ENCODE peak calls at places on chromosomes 4 and X, in six cellular contexts. P is activated CD8-positive, alpha-beta memory T cell treated with anti-CD3 and anti-CD28 coated beads for 1 hour; F is pons; M is progenitor cell of endocrine pancreas; H is GM12864; U is mesothelial cell of epicardium. Y is an unnamed sample.
A peak's percentile ranks its signal among the peaks of the same experiment; 100 is the strongest.

GRCh38 chr4:25857403-25857802 is 5.4 kb downstream of the SEL1L3 start:
- DNase-seq in P (no peak), F (no peak), M (no peak), H (no peak), U (no peak), Y (no peak)

GRCh38 chr4:186855111-186855510 is 131.5 kb upstream of the FAT1 start:
- DNase-seq in P (no peak), F (no peak), M (no peak), H (no peak), U (no peak), Y (no peak)

GRCh38 chr4:176102414-176102813 is 36.8 kb downstream of the WDR17 start:
- DNase-seq in P (no peak), F (no peak), M (no peak), H (no peak), U (no peak), Y (no peak)

GRCh38 chrX:14267224-14267623 is 237.5 kb upstream of the GEMIN8 start:
- DNase-seq in P (no peak), F (no peak), M (no peak), H (no peak), U (no peak), Y (no peak)

GRCh38 chr4:3613980-3614730 is 81.9 kb upstream of the LRPAP1 start:
- DNase-seq in P (no peak), F (no peak), M (no peak), H (no peak), U (no peak), Y (no peak)

GRCh38 chr4:119025440-119025839 is 110.2 kb upstream of the MYOZ2 start:
- DNase-seq in P (no peak), F (peak; percentile 38), M (no peak), H (no peak), U (no peak), Y (peak; percentile 75)

GRCh38 chrX:103063191-103063845 is 653 bp downstream of the BEX1 start:
- DNase-seq in P (no peak), F (peak; percentile 3), M (peak; percentile 25), H (no peak), U (no peak), Y (peak; percentile 40)

GRCh38 chr4:67892905-67893304 is 9.1 kb upstream of the TMPRSS11D start:
- DNase-seq in P (no peak), F (no peak), M (no peak), H (no peak), U (no peak), Y (no peak)

GRCh38 chr4:78720994-78721677 is 55.0 kb upstream of the BMP2K start:
- DNase-seq in P (no peak), F (peak; percentile 53), M (no peak), H (no peak), U (no peak), Y (no peak)